ENCODE peak calls at places on chromosomes 12 and 14, in six cellular contexts. S, V, X, O, Y and H are unnamed samples.

GRCh38 chr14:99654235-99655000 is 9.5 kb downstream of the HHIPL1 start:
- DNase-seq in X (no peak), S (no peak), V (peak; percentile 21), Y (no peak), O (peak; percentile 26), H (no peak)

GRCh38 chr12:100303831-100304230 is 36.9 kb downstream of the SCYL2 start:
- DNase-seq in X (no peak), V (no peak), Y (no peak), S (no peak), O (no peak), H (no peak)

GRCh38 chr12:32566663-32567634 is 112.2 kb upstream of the DNM1L start:
- DNase-seq in V (no peak), X (no peak), O (no peak), S (no peak), Y (no peak), H (no peak)

GRCh38 chr12:111792155-111792876 is 25.6 kb downstream of the ALDH2 start:
- DNase-seq in S (peak; percentile 5), Y (no peak), V (no peak), O (no peak), X (no peak), H (no peak)

GRCh38 chr14:24958271-24958670 is 91.7 kb downstream of the STXBP6 start:
- DNase-seq in Y (no peak), X (no peak), O (no peak), S (no peak), V (no peak), H (no peak)

GRCh38 chr14:56153271-56153670 is 35.1 kb downstream of the PELI2 start:
- DNase-seq in V (no peak), X (no peak), Y (no peak), O (no peak), S (no peak), H (no peak)

GRCh38 chr14:73452341-73453191 is 5.8 kb downstream of the NUMB start:
- DNase-seq in S (no peak), X (no peak), O (no peak), Y (no peak), V (no peak), H (no peak)

GRCh38 chr14:94596361-94596760 is 15.1 kb downstream of the SERPINA5 start:
- DNase-seq in O (no peak), X (no peak), S (no peak), V (no peak), Y (no peak), H (no peak)

GRCh38 chr14:68239988-68240387 is 420.4 kb downstream of the RAD51B start:
- DNase-seq in V (no peak), X (no peak), Y (peak; percentile 44), O (no peak), S (no peak), H (no peak)

GRCh38 chr12:57837779-57838562 is 8.6 kb downstream of the CTDSP2 start:
- DNase-seq in O (no peak), Y (no peak), V (no peak), X (no peak), S (no peak), H (no peak)

GRCh38 chr12:49138587-49138986 is 7.4 kb upstream of the TUBA1B start:
- DNase-seq in X (no peak), V (no peak), S (no peak), O (no peak), Y (no peak), H (no peak)

GRCh38 chr14:44945264-44945663 is 16.5 kb downstream of the KLHL28 start:
- DNase-seq in O (no peak), S (no peak), V (no peak), X (no peak), Y (no peak), H (no peak)

GRCh38 chr14:63209160-63209559 is 4.9 kb downstream of the RHOJ start:
- DNase-seq in O (no peak), S (no peak), V (no peak), Y (no peak), X (no peak), H (no peak)

GRCh38 chr14:52012635-52013034 is 23.3 kb downstream of the RTRAF start:
- DNase-seq in V (no peak), Y (no peak), O (no peak), S (no peak), X (no peak), H (no peak)

GRCh38 chr12:109763201-109763841 is 49.7 kb downstream of the FAM222A start:
- DNase-seq in X (no peak), Y (peak; percentile 69), S (peak; percentile 14), O (no peak), V (no peak), H (peak; percentile 34)

GRCh38 chr14:85762523-85762922 is 232.6 kb downstream of the FLRT2 start:
- DNase-seq in X (no peak), V (no peak), Y (no peak), S (no peak), O (no peak), H (no peak)

GRCh38 chr12:50087159-50087558 is 2.0 kb downstream of the SMARCD1 start:
- DNase-seq in O (no peak), X (no peak), S (no peak), Y (no peak), V (no peak), H (no peak)

GRCh38 chr14:24321212-24321975 is 10.1 kb downstream of the LTB4R start:
- DNase-seq in O (no peak), V (no peak), X (no peak), S (no peak), Y (no peak), H (no peak)

GRCh38 chr12:69739287-69740191 is 879 bp downstream of the RAB3IP start:
- DNase-seq in S (peak; percentile 61), V (peak; percentile 21), Y (peak; percentile 85), X (peak; percentile 16), O (peak; percentile 64), H (peak; percentile 87)

GRCh38 chr12:3920378-3921141 is 47.4 kb upstream of the PARP11 start:
- DNase-seq in Y (no peak), O (peak; percentile 13), V (no peak), S (no peak), X (no peak), H (no peak)

GRCh38 chr12:43282106-43282505 is 269.9 kb downstream of the ADAMTS20 start:
- DNase-seq in X (no peak), V (no peak), O (peak; percentile 56), S (no peak), Y (peak; percentile 45), H (no peak)

GRCh38 chr12:98232753-98233385 is 282.5 kb upstream of the TMPO start:
- DNase-seq in O (no peak), V (no peak), S (no peak), Y (no peak), X (no peak), H (no peak)

GRCh38 chr12:109910969-109911348 is 10.9 kb downstream of the TCHP start:
- DNase-seq in Y (no peak), S (peak; percentile 26), O (no peak), V (no peak), X (no peak), H (no peak)

GRCh38 chr12:40889329-40889728 is 197.1 kb downstream of the CNTN1 start:
- DNase-seq in S (no peak), Y (no peak), O (no peak), X (no peak), V (no peak), H (no peak)

GRCh38 chr14:35532783-35533356 is 1.1 kb upstream of the INSM2 start:
- DNase-seq in X (no peak), S (no peak), O (peak; percentile 63), V (no peak), Y (no peak), H (no peak)

GRCh38 chr14:42224053-42224888 is 617.6 kb downstream of the LRFN5 start:
- DNase-seq in Y (peak; percentile 43), V (peak; percentile 8), S (peak; percentile 35), X (peak; percentile 51), O (peak; percentile 88), H (no peak)